ENCODE peak calls at places on chromosome 18, in nine cellular contexts. One of them, this sample, is unnamed.
A peak's percentile ranks its signal among the peaks of the same experiment; 100 is the strongest.

GRCh38 chr18:13570216-13570615 is 156.1 kb downstream of the FAM210A start:
- DNase-seq in psoas muscle: no peak
- DNase-seq in heart left ventricle: no peak
- DNase-seq in astrocyte of the spinal cord: no peak
- DNase-seq in mammary epithelial cell: no peak
- DNase-seq in HepG2: no peak
- DNase-seq in mucosa of descending colon: no peak
- DNase-seq in thyroid gland: peak; percentile 27
- DNase-seq in astrocyte of the cerebellum: no peak
- DNase-seq in this sample: no peak

GRCh38 chr18:51540562-51540961 is 343.1 kb upstream of the MEX3C start:
- DNase-seq in psoas muscle: no peak
- DNase-seq in heart left ventricle: no peak
- DNase-seq in astrocyte of the spinal cord: no peak
- DNase-seq in mammary epithelial cell: no peak
- DNase-seq in HepG2: no peak
- DNase-seq in mucosa of descending colon: no peak
- DNase-seq in thyroid gland: no peak
- DNase-seq in astrocyte of the cerebellum: no peak
- DNase-seq in this sample: no peak

GRCh38 chr18:74498712-74499629 is 2.8 kb downstream of the CNDP2 start:
- DNase-seq in psoas muscle: no peak
- DNase-seq in heart left ventricle: no peak
- DNase-seq in astrocyte of the spinal cord: no peak
- DNase-seq in mammary epithelial cell: no peak
- DNase-seq in HepG2: no peak
- DNase-seq in mucosa of descending colon: peak; percentile 68
- DNase-seq in thyroid gland: peak; percentile 92
- DNase-seq in astrocyte of the cerebellum: no peak
- DNase-seq in this sample: no peak

GRCh38 chr18:31722369-31722957 is 38.1 kb upstream of the B4GALT6 start:
- DNase-seq in psoas muscle: peak; percentile 81
- DNase-seq in heart left ventricle: peak; percentile 51
- DNase-seq in astrocyte of the spinal cord: peak; percentile 77
- DNase-seq in mammary epithelial cell: peak; percentile 72
- DNase-seq in HepG2: peak; percentile 69
- DNase-seq in mucosa of descending colon: peak; percentile 94
- DNase-seq in thyroid gland: peak; percentile 84
- DNase-seq in astrocyte of the cerebellum: peak; percentile 66
- DNase-seq in this sample: no peak

GRCh38 chr18:9146224-9146623 is 9.6 kb downstream of the ANKRD12 start:
- DNase-seq in psoas muscle: no peak
- DNase-seq in heart left ventricle: no peak
- DNase-seq in astrocyte of the spinal cord: no peak
- DNase-seq in mammary epithelial cell: no peak
- DNase-seq in HepG2: no peak
- DNase-seq in mucosa of descending colon: no peak
- DNase-seq in thyroid gland: no peak
- DNase-seq in astrocyte of the cerebellum: no peak
- DNase-seq in this sample: no peak

GRCh38 chr18:45664824-45665763 is 49.8 kb downstream of the SLC14A2 start:
- DNase-seq in psoas muscle: no peak
- DNase-seq in heart left ventricle: peak; percentile 43
- DNase-seq in astrocyte of the spinal cord: peak; percentile 65
- DNase-seq in mammary epithelial cell: peak; percentile 34
- DNase-seq in HepG2: peak; percentile 28
- DNase-seq in mucosa of descending colon: peak; percentile 69
- DNase-seq in thyroid gland: peak; percentile 77
- DNase-seq in astrocyte of the cerebellum: peak; percentile 47
- DNase-seq in this sample: no peak

GRCh38 chr18:55641501-55641900 is 53.5 kb upstream of the TCF4 start:
- DNase-seq in psoas muscle: no peak
- DNase-seq in heart left ventricle: no peak
- DNase-seq in astrocyte of the spinal cord: no peak
- DNase-seq in mammary epithelial cell: no peak
- DNase-seq in HepG2: no peak
- DNase-seq in mucosa of descending colon: no peak
- DNase-seq in thyroid gland: no peak
- DNase-seq in astrocyte of the cerebellum: no peak
- DNase-seq in this sample: no peak

GRCh38 chr18:55381277-55381676 is 206.7 kb downstream of the TCF4 start:
- DNase-seq in psoas muscle: no peak
- DNase-seq in heart left ventricle: no peak
- DNase-seq in astrocyte of the spinal cord: peak; percentile 89
- DNase-seq in mammary epithelial cell: peak; percentile 30
- DNase-seq in HepG2: no peak
- DNase-seq in mucosa of descending colon: no peak
- DNase-seq in thyroid gland: no peak
- DNase-seq in astrocyte of the cerebellum: peak; percentile 45
- DNase-seq in this sample: no peak

GRCh38 chr18:57970356-57971095 is 73.5 kb upstream of the NEDD4L start:
- DNase-seq in psoas muscle: no peak
- DNase-seq in heart left ventricle: no peak
- DNase-seq in astrocyte of the spinal cord: no peak
- DNase-seq in mammary epithelial cell: no peak
- DNase-seq in HepG2: peak; percentile 37
- DNase-seq in mucosa of descending colon: peak; percentile 30
- DNase-seq in thyroid gland: no peak
- DNase-seq in astrocyte of the cerebellum: no peak
- DNase-seq in this sample: no peak

GRCh38 chr18:6857305-6857704 is 127.8 kb downstream of the ARHGAP28 start:
- DNase-seq in psoas muscle: no peak
- DNase-seq in heart left ventricle: no peak
- DNase-seq in astrocyte of the spinal cord: no peak
- DNase-seq in mammary epithelial cell: no peak
- DNase-seq in HepG2: no peak
- DNase-seq in mucosa of descending colon: no peak
- DNase-seq in thyroid gland: no peak
- DNase-seq in astrocyte of the cerebellum: no peak
- DNase-seq in this sample: no peak

GRCh38 chr18:28404721-28405120 is 227.8 kb upstream of the CDH2 start:
- DNase-seq in psoas muscle: no peak
- DNase-seq in heart left ventricle: no peak
- DNase-seq in astrocyte of the spinal cord: no peak
- DNase-seq in mammary epithelial cell: no peak
- DNase-seq in HepG2: no peak
- DNase-seq in mucosa of descending colon: no peak
- DNase-seq in thyroid gland: no peak
- DNase-seq in astrocyte of the cerebellum: no peak
- DNase-seq in this sample: no peak

GRCh38 chr18:31711365-31712035 is 27.1 kb upstream of the B4GALT6 start:
- DNase-seq in psoas muscle: no peak
- DNase-seq in heart left ventricle: no peak
- DNase-seq in astrocyte of the spinal cord: no peak
- DNase-seq in mammary epithelial cell: no peak
- DNase-seq in HepG2: no peak
- DNase-seq in mucosa of descending colon: no peak
- DNase-seq in thyroid gland: no peak
- DNase-seq in astrocyte of the cerebellum: no peak
- DNase-seq in this sample: no peak

GRCh38 chr18:50277935-50278334 is 3.4 kb downstream of the MBD1 start:
- DNase-seq in psoas muscle: no peak
- DNase-seq in heart left ventricle: no peak
- DNase-seq in astrocyte of the spinal cord: peak; percentile 67
- DNase-seq in mammary epithelial cell: peak; percentile 88
- DNase-seq in HepG2: no peak
- DNase-seq in mucosa of descending colon: no peak
- DNase-seq in thyroid gland: no peak
- DNase-seq in astrocyte of the cerebellum: no peak
- DNase-seq in this sample: no peak

GRCh38 chr18:63701952-63702351 is 808 bp upstream of the SERPINB11 start:
- DNase-seq in psoas muscle: no peak
- DNase-seq in heart left ventricle: no peak
- DNase-seq in astrocyte of the spinal cord: no peak
- DNase-seq in mammary epithelial cell: no peak
- DNase-seq in HepG2: no peak
- DNase-seq in mucosa of descending colon: no peak
- DNase-seq in thyroid gland: no peak
- DNase-seq in astrocyte of the cerebellum: no peak
- DNase-seq in this sample: no peak

GRCh38 chr18:65788373-65788772 is 37.6 kb downstream of the CDH7 start:
- DNase-seq in psoas muscle: no peak
- DNase-seq in heart left ventricle: no peak
- DNase-seq in astrocyte of the spinal cord: no peak
- DNase-seq in mammary epithelial cell: no peak
- DNase-seq in HepG2: peak; percentile 41
- DNase-seq in mucosa of descending colon: peak; percentile 21
- DNase-seq in thyroid gland: no peak
- DNase-seq in astrocyte of the cerebellum: no peak
- DNase-seq in this sample: no peak

GRCh38 chr18:53947092-53947640 is 277.3 kb downstream of the MBD2 start:
- DNase-seq in psoas muscle: no peak
- DNase-seq in heart left ventricle: no peak
- DNase-seq in astrocyte of the spinal cord: no peak
- DNase-seq in mammary epithelial cell: no peak
- DNase-seq in HepG2: peak; percentile 2
- DNase-seq in mucosa of descending colon: no peak
- DNase-seq in thyroid gland: no peak
- DNase-seq in astrocyte of the cerebellum: no peak
- DNase-seq in this sample: peak; percentile 56

GRCh38 chr18:71666481-71666880 is 877.7 kb downstream of the CBLN2 start:
- DNase-seq in psoas muscle: no peak
- DNase-seq in heart left ventricle: no peak
- DNase-seq in astrocyte of the spinal cord: no peak
- DNase-seq in mammary epithelial cell: no peak
- DNase-seq in HepG2: no peak
- DNase-seq in mucosa of descending colon: no peak
- DNase-seq in thyroid gland: no peak
- DNase-seq in astrocyte of the cerebellum: no peak
- DNase-seq in this sample: no peak

DNA sequence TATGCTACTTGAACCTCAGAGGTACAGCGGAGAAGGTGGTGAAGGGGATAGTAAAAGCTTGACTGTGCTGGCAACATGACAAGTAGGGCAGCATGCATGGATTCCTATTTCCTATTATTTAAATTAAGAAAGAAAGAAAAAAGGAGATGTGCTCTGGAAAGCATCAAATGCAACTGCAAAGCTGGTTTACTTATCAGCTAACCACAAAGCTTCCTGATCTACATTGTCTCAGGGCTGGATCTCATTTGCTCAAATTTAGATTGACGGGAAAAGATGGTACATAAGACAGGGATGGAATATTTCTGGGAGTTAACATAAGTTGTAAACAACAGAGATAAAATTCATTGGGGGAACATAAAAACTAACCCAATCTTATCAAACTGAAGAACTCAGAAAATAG is 178.1 kb downstream of the RIT2 start:
- DNase-seq in psoas muscle: no peak
- DNase-seq in heart left ventricle: no peak
- DNase-seq in astrocyte of the spinal cord: no peak
- DNase-seq in mammary epithelial cell: no peak
- DNase-seq in HepG2: no peak
- DNase-seq in mucosa of descending colon: no peak
- DNase-seq in thyroid gland: no peak
- DNase-seq in astrocyte of the cerebellum: no peak
- DNase-seq in this sample: no peak
- TF ChIP-seq CTCF in psoas muscle: no peak
- TF ChIP-seq CTCF in heart left ventricle: no peak
- TF ChIP-seq CTCF in astrocyte of the spinal cord: no peak
- TF ChIP-seq CTCF in mammary epithelial cell: no peak
- TF ChIP-seq CTCF in HepG2: no peak
- TF ChIP-seq CTCF in mucosa of descending colon: no peak
- TF ChIP-seq CTCF in thyroid gland: no peak
- TF ChIP-seq CTCF in astrocyte of the cerebellum: no peak
- TF ChIP-seq CTCF in this sample: no peak

GRCh38 chr18:47263828-47264314 is 12.4 kb upstream of the SKOR2 start:
- DNase-seq in psoas muscle: no peak
- DNase-seq in heart left ventricle: no peak
- DNase-seq in astrocyte of the spinal cord: no peak
- DNase-seq in mammary epithelial cell: no peak
- DNase-seq in HepG2: no peak
- DNase-seq in mucosa of descending colon: no peak
- DNase-seq in thyroid gland: no peak
- DNase-seq in astrocyte of the cerebellum: no peak
- DNase-seq in this sample: no peak
- H3K4me3 ChIP-seq in psoas muscle: peak overlapping the region; percentile 54
- H3K4me3 ChIP-seq in heart left ventricle: no peak overlapping the region
- H3K4me3 ChIP-seq in astrocyte of the spinal cord: peak overlapping the region; percentile 40
- H3K4me3 ChIP-seq in mammary epithelial cell: no peak overlapping the region
- H3K4me3 ChIP-seq in HepG2: no peak overlapping the region
- H3K4me3 ChIP-seq in mucosa of descending colon: no peak overlapping the region
- H3K4me3 ChIP-seq in thyroid gland: no peak overlapping the region
- H3K4me3 ChIP-seq in astrocyte of the cerebellum: peak overlapping the region; percentile 32
- H3K4me3 ChIP-seq in this sample: peak overlapping the region; percentile 60

DNA sequence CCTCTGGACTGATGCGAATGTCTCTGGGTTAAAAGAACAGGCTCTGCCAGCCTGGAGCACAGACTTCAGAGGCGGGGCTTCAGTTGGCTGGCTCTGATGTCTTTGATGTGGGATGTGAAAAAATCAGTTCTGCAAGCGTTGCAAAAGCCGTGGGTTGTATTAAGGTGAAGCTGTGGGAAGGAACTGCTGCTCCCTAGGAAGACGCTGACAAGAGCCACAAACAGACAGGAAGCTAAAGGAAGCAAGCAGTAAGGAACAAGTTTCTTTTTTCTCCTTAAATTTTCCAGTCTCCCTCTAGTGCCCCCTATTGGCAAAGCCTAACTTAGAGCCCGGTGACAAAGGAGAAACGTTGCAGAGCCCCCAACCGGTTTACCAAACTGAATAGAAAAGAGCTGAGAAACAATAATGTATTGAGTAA is 239.0 kb downstream of the CCDC178 start:
- DNase-seq in psoas muscle: no peak
- DNase-seq in heart left ventricle: no peak
- DNase-seq in astrocyte of the spinal cord: peak; percentile 69
- DNase-seq in mammary epithelial cell: peak; percentile 11
- DNase-seq in HepG2: peak; percentile 22
- DNase-seq in mucosa of descending colon: peak; percentile 63
- DNase-seq in thyroid gland: peak; percentile 44
- DNase-seq in astrocyte of the cerebellum: peak; percentile 66
- DNase-seq in this sample: no peak
- TF ChIP-seq CTCF in psoas muscle: no peak
- TF ChIP-seq CTCF in heart left ventricle: no peak
- TF ChIP-seq CTCF in astrocyte of the spinal cord: peak; percentile 85
- TF ChIP-seq CTCF in mammary epithelial cell: peak; percentile 50
- TF ChIP-seq CTCF in HepG2: peak; percentile 37
- TF ChIP-seq CTCF in mucosa of descending colon: peak; percentile 39
- TF ChIP-seq CTCF in thyroid gland: peak; percentile 71
- TF ChIP-seq CTCF in astrocyte of the cerebellum: peak; percentile 85
- TF ChIP-seq CTCF in this sample: peak; percentile 91

DNA sequence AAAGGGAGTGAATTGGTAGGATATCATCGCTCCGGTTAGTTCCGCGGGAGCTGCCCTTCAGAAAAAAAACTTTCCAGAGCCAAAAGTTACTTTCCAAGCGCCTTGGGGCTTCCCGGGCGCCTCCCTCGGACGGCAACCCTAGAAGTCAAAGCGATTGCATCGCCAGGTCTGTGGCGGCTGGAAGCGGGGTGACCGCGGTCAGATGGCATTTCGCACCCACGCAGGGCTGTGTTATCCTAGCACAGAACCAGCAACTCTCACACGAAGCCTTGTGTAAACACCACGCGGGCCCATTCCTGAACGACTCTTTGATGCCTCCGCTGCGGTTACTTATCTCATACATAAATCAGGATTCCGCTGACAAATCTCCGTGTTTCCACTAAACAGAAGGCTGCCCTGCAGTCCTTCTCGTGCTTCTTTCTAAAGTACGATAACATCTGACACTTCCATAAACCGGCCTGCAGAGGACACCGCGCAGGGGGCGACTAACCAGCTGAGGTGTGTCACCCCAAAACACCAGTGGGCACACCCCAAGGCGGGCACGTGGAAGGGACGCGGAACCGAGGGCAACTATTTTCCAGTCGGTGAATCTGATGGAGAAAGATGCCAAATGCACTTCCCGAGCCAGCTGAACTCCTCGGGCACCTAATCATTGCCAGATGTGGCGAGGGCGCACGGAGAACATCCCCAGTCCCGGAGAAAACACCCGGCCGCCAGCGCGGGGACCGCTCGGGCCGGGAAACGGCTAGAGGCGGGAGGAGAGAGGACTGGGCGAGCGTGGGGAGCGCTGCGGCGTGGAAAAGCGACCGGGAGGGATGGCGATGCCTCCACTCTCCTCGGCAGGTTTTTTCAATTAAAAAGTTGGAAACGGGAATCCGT is 911 bp downstream of the COLEC12 start:
- DNase-seq in psoas muscle: no peak
- DNase-seq in heart left ventricle: no peak
- DNase-seq in astrocyte of the spinal cord: peak; percentile 71
- DNase-seq in mammary epithelial cell: peak; percentile 27
- DNase-seq in HepG2: peak; percentile 46
- DNase-seq in mucosa of descending colon: no peak
- DNase-seq in thyroid gland: no peak
- DNase-seq in astrocyte of the cerebellum: no peak
- DNase-seq in this sample: no peak
- H3K4me3 ChIP-seq in psoas muscle: peak overlapping the region; percentile 58
- H3K4me3 ChIP-seq in heart left ventricle: peak overlapping the region; percentile 66
- H3K4me3 ChIP-seq in astrocyte of the spinal cord: peak overlapping the region; percentile 59
- H3K4me3 ChIP-seq in mammary epithelial cell: no peak overlapping the region
- H3K4me3 ChIP-seq in HepG2: no peak overlapping the region
- H3K4me3 ChIP-seq in mucosa of descending colon: no peak overlapping the region
- H3K4me3 ChIP-seq in thyroid gland: no peak overlapping the region
- H3K4me3 ChIP-seq in astrocyte of the cerebellum: peak overlapping the region; percentile 91
- H3K4me3 ChIP-seq in this sample: peak overlapping the region; percentile 42

This sample was measured in epithelial cell of proximal tubule.